ENCODE peak calls at places on chromosome 4, in four cellular contexts. K, O, U and Q are unnamed samples.

GRCh38 chr4:7068883-7069282 is 1.0 kb upstream of the GRPEL1 start:
- DNase-seq in K (no peak), O (no peak), U (no peak), Q (no peak)

GRCh38 chr4:185853841-185854240 is 41.8 kb upstream of the SORBS2 start:
- DNase-seq in K (no peak), O (no peak), U (no peak), Q (no peak)

GRCh38 chr4:74618659-74619058 is 173.7 kb downstream of the AREG start:
- DNase-seq in K (no peak), O (peak; percentile 3), U (no peak), Q (no peak)

GRCh38 chr4:122703868-122704267 is 28.6 kb upstream of the BBS12 start:
- DNase-seq in K (no peak), O (no peak), U (no peak), Q (no peak)

GRCh38 chr4:184012937-184013336 is 107.8 kb downstream of the STOX2 start:
- DNase-seq in K (no peak), O (no peak), U (no peak), Q (peak; percentile 39)

GRCh38 chr4:12399781-12400180 is 971.1 kb upstream of the HS3ST1 start:
- DNase-seq in K (no peak), O (no peak), U (no peak), Q (no peak)

GRCh38 chr4:76872556-76872955 is 25.4 kb downstream of the SOWAHB start:
- DNase-seq in K (no peak), O (no peak), U (no peak), Q (no peak)

GRCh38 chr4:16067515-16067914 is 16.3 kb downstream of the PROM1 start:
- DNase-seq in K (peak; percentile 55), O (no peak), U (no peak), Q (no peak)

GRCh38 chr4:73705056-73705432 is 35.3 kb upstream of the CXCL8 start:
- DNase-seq in K (no peak), O (no peak), U (no peak), Q (no peak)

GRCh38 chr4:123510666-123511065 is 114.1 kb downstream of the SPRY1 start:
- DNase-seq in K (no peak), O (no peak), U (no peak), Q (no peak)

GRCh38 chr4:7673111-7673510 is 238.4 kb upstream of the PSAPL1 start:
- DNase-seq in K (no peak), O (no peak), U (no peak), Q (no peak)

GRCh38 chr4:7887415-7887814 is 52.2 kb downstream of the AFAP1 start:
- DNase-seq in K (no peak), O (no peak), U (no peak), Q (no peak)

GRCh38 chr4:92657695-92658094 is 353.9 kb downstream of the GRID2 start:
- DNase-seq in K (no peak), O (no peak), U (no peak), Q (no peak)

GRCh38 chr4:64625438-64625837 is 216.2 kb upstream of the TECRL start:
- DNase-seq in K (no peak), O (no peak), U (no peak), Q (no peak)

GRCh38 chr4:138868562-138868961 is 147.0 kb upstream of the NOCT start:
- DNase-seq in K (no peak), O (no peak), U (no peak), Q (no peak)

GRCh38 chr4:172666711-172667368 is 501.8 kb upstream of the GALNT7 start:
- DNase-seq in K (no peak), O (no peak), U (no peak), Q (no peak)

GRCh38 chr4:108619372-108620100 is 840 bp upstream of the RPL34 start:
- DNase-seq in K (no peak), O (no peak), U (no peak), Q (no peak)

GRCh38 chr4:89420507-89420906 is 112.9 kb upstream of the GPRIN3 start:
- DNase-seq in K (no peak), O (no peak), U (no peak), Q (no peak)

GRCh38 chr4:138798404-138798803 is 217.2 kb upstream of the NOCT start:
- DNase-seq in K (no peak), O (no peak), U (no peak), Q (no peak)

GRCh38 chr4:24382381-24382780 is 202.0 kb downstream of the DHX15 start:
- DNase-seq in K (no peak), O (no peak), U (no peak), Q (no peak)

GRCh38 chr4:69823481-69824186 is 36.3 kb downstream of the SULT1E1 start:
- DNase-seq in K (peak; percentile 25), O (peak; percentile 3), U (no peak), Q (peak; percentile 30)

GRCh38 chr4:41611881-41612871 is 74.2 kb downstream of the LIMCH1 start:
- DNase-seq in K (peak; percentile 66), O (peak; percentile 58), U (no peak), Q (peak; percentile 36)

GRCh38 chr4:47222276-47222675 is 190.9 kb downstream of the GABRB1 start:
- DNase-seq in K (no peak), O (no peak), U (no peak), Q (no peak)

GRCh38 chr4:23290656-23291055 is 597.9 kb downstream of the GBA3 start:
- DNase-seq in K (no peak), O (no peak), U (no peak), Q (no peak)

GRCh38 chr4:185128272-185129119 is 14.6 kb upstream of the SLC25A4 start:
- DNase-seq in K (peak; percentile 62), O (peak; percentile 16), U (peak; percentile 13), Q (peak; percentile 36)

GRCh38 chr4:146621-147020 is 22.3 kb downstream of the ZNF718 start:
- DNase-seq in K (no peak), O (no peak), U (no peak), Q (no peak)

GRCh38 chr4:147233-147632 is 22.9 kb downstream of the ZNF718 start:
- DNase-seq in K (no peak), O (no peak), U (no peak), Q (no peak)
- H3K9me3 ChIP-seq in K (peaks cover 3% of the 10 kb centered on the region), O (no peaks in the 10 kb centered on the region), U (peaks cover 34% of the 10 kb centered on the region), Q (peaks cover 11% of the 10 kb centered on the region)

GRCh38 chr4:217891-218290 is 87.4 kb downstream of the ZNF732 start:
- DNase-seq in K (no peak), O (no peak), U (no peak), Q (no peak)
- H3K9me3 ChIP-seq in K (no peaks in the 10 kb centered on the region), O (no peaks in the 10 kb centered on the region), U (peaks cover 12% of the 10 kb centered on the region), Q (no peaks in the 10 kb centered on the region)

GRCh38 chr4:83381173-83381572 is 46.5 kb upstream of the HPSE start:
- DNase-seq in K (no peak), O (no peak), U (no peak), Q (no peak)

DNA sequence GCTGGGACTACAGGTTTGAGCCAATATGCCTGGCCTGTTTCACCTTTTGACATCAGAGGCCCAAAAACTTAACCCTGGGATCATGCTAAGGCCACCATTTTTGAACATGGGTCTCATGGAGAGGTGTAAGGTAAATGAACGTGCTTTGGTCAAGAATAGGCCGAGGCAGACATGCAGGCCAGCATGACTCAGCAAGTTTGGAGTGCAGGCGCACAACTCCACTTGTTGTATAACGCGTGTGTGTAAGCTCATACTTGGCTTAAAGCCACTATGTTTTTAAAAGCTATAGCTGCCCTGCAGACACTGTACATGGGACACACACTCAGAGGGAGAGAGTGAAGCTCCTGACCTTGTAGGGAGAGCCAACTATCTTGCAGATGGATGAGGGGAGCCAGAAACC is 43.8 kb upstream of the HPSE start:
- DNase-seq in K (no peak), O (no peak), U (no peak), Q (no peak)
- H3K9me3 ChIP-seq in K (no peaks in the 10 kb centered on the region), O (peaks cover 11% of the 10 kb centered on the region), U (peaks cover 7% of the 10 kb centered on the region), Q (peaks cover 4% of the 10 kb centered on the region)

GRCh38 chr4:253936-254756 is 51.1 kb downstream of the ZNF732 start:
- DNase-seq in K (no peak), O (no peak), U (no peak), Q (no peak)
- H3K9me3 ChIP-seq in K (no peaks in the 10 kb centered on the region), O (no peaks in the 10 kb centered on the region), U (peaks cover 22% of the 10 kb centered on the region), Q (peaks cover 3% of the 10 kb centered on the region)

DNA sequence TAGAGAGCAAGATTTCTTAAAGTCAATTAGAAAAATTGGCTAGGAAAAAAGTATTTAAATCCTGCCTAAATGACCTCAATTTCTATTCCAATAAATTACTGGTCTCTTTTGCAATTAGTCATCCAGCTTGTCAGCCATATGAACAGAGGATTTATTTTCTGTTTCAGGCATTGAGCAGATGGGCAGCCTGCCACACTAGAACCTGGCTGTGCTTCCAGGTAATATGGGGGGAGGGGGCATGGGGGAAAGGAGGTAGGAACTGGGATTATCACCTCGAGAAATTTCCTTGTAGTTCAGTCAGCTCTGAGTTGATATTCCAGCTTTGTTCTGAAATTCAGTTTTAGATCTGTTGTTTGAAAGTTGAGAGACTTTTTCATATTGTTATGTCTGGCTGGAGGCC is 206.3 kb upstream of the LCORL start:
- DNase-seq in K (no peak), O (no peak), U (no peak), Q (no peak)
- H3K9me3 ChIP-seq in K (no peaks in the 10 kb centered on the region), O (peaks cover 8% of the 10 kb centered on the region), U (no peaks in the 10 kb centered on the region), Q (no peaks in the 10 kb centered on the region)

GRCh38 chr4:4778491-4779003 is 80.9 kb upstream of the MSX1 start:
- DNase-seq in K (no peak), O (no peak), U (no peak), Q (no peak)
- H3K9me3 ChIP-seq in K (no peaks in the 10 kb centered on the region), O (no peaks in the 10 kb centered on the region), U (no peaks in the 10 kb centered on the region), Q (no peaks in the 10 kb centered on the region)

GRCh38 chr4:2722033-2722432 is 34.1 kb downstream of the TNIP2 start:
- DNase-seq in K (no peak), O (no peak), U (no peak), Q (no peak)
- H3K9me3 ChIP-seq in K (no peaks in the 10 kb centered on the region), O (no peaks in the 10 kb centered on the region), U (no peaks in the 10 kb centered on the region), Q (no peaks in the 10 kb centered on the region)

GRCh38 chr4:145898926-145899531 is 39.6 kb downstream of the ZNF827 start:
- DNase-seq in K (no peak), O (no peak), U (no peak), Q (no peak)
- H3K9me3 ChIP-seq in K (no peaks in the 10 kb centered on the region), O (no peaks in the 10 kb centered on the region), U (no peaks in the 10 kb centered on the region), Q (no peaks in the 10 kb centered on the region)

GRCh38 chr4:159925770-159926169 is 822.9 kb downstream of the RAPGEF2 start:
- DNase-seq in K (no peak), O (no peak), U (no peak), Q (no peak)

GRCh38 chr4:159922119-159922518 is 819.2 kb downstream of the RAPGEF2 start:
- DNase-seq in K (no peak), O (no peak), U (no peak), Q (no peak)

GRCh38 chr4:159926871-159927270 is 824.0 kb downstream of the RAPGEF2 start:
- DNase-seq in K (no peak), O (no peak), U (no peak), Q (no peak)

GRCh38 chr4:159927781-159928180 is 824.9 kb downstream of the RAPGEF2 start:
- DNase-seq in K (no peak), O (no peak), U (no peak), Q (no peak)
- H3K9me3 ChIP-seq in K (no peaks in the 10 kb centered on the region), O (no peaks in the 10 kb centered on the region), U (no peaks in the 10 kb centered on the region), Q (no peaks in the 10 kb centered on the region)